ENCODE peak calls at places on chromosomes 3 and 15, in seven cellular contexts. One of them, this sample, is unnamed. For H3K4me1, the result is how much of the 10 kb centered on the place peaks cover.

GRCh38 chr3:194871143-194871863 is 185.6 kb downstream of the FAM43A start:
- DNase-seq in OCI-LY7: peak
- DNase-seq in K562: no peak
- DNase-seq in small intestine: peak
- DNase-seq in HCT116: peak
- DNase-seq in GM23338: peak
- DNase-seq in neuronal stem cell: no peak
- DNase-seq in this sample: no peak

GRCh38 chr15:47288794-47289193 is 428.5 kb upstream of the SEMA6D start:
- DNase-seq in OCI-LY7: no peak
- DNase-seq in K562: no peak
- DNase-seq in small intestine: no peak
- DNase-seq in HCT116: no peak
- DNase-seq in GM23338: no peak
- DNase-seq in neuronal stem cell: no peak
- DNase-seq in this sample: no peak

GRCh38 chr3:176848431-176849214 is 348.7 kb downstream of the TBL1XR1 start:
- DNase-seq in OCI-LY7: no peak
- DNase-seq in K562: no peak
- DNase-seq in small intestine: no peak
- DNase-seq in HCT116: no peak
- DNase-seq in GM23338: no peak
- DNase-seq in neuronal stem cell: no peak
- DNase-seq in this sample: no peak

GRCh38 chr3:82641701-82642100 is 880.3 kb upstream of the GBE1 start:
- DNase-seq in OCI-LY7: no peak
- DNase-seq in K562: no peak
- DNase-seq in small intestine: no peak
- DNase-seq in HCT116: no peak
- DNase-seq in GM23338: no peak
- DNase-seq in neuronal stem cell: no peak
- DNase-seq in this sample: no peak

GRCh38 chr3:102078864-102079808 is 229.8 kb downstream of the NFKBIZ start:
- DNase-seq in OCI-LY7: no peak
- DNase-seq in K562: no peak
- DNase-seq in small intestine: peak
- DNase-seq in HCT116: no peak
- DNase-seq in GM23338: peak
- DNase-seq in neuronal stem cell: no peak
- DNase-seq in this sample: no peak

GRCh38 chr3:13308406-13308805 is 111.7 kb downstream of the NUP210 start:
- DNase-seq in OCI-LY7: peak
- DNase-seq in K562: peak
- DNase-seq in small intestine: peak
- DNase-seq in HCT116: peak
- DNase-seq in GM23338: peak
- DNase-seq in neuronal stem cell: peak
- DNase-seq in this sample: no peak

GRCh38 chr3:79258479-79258878 is 509.3 kb downstream of the ROBO1 start:
- DNase-seq in OCI-LY7: no peak
- DNase-seq in K562: no peak
- DNase-seq in small intestine: no peak
- DNase-seq in HCT116: no peak
- DNase-seq in GM23338: no peak
- DNase-seq in neuronal stem cell: no peak
- DNase-seq in this sample: no peak

GRCh38 chr15:57932348-57932747 is 133.2 kb downstream of the ALDH1A2 start:
- DNase-seq in OCI-LY7: peak
- DNase-seq in K562: no peak
- DNase-seq in small intestine: no peak
- DNase-seq in HCT116: no peak
- DNase-seq in GM23338: peak
- DNase-seq in neuronal stem cell: no peak
- DNase-seq in this sample: no peak

GRCh38 chr3:153740109-153740508 is 381.1 kb upstream of the ARHGEF26 start:
- DNase-seq in OCI-LY7: no peak
- DNase-seq in K562: no peak
- DNase-seq in small intestine: peak
- DNase-seq in HCT116: no peak
- DNase-seq in GM23338: no peak
- DNase-seq in neuronal stem cell: no peak
- DNase-seq in this sample: no peak

GRCh38 chr3:73255609-73256029 is 194.2 kb downstream of the EBLN2 start:
- DNase-seq in OCI-LY7: no peak
- DNase-seq in K562: peak
- DNase-seq in small intestine: peak
- DNase-seq in HCT116: no peak
- DNase-seq in GM23338: no peak
- DNase-seq in neuronal stem cell: no peak
- DNase-seq in this sample: no peak

GRCh38 chr3:3772920-3773319 is 26.3 kb upstream of the LRRN1 start:
- DNase-seq in OCI-LY7: no peak
- DNase-seq in K562: no peak
- DNase-seq in small intestine: no peak
- DNase-seq in HCT116: no peak
- DNase-seq in GM23338: no peak
- DNase-seq in neuronal stem cell: no peak
- DNase-seq in this sample: no peak

GRCh38 chr15:69508659-69509058 is 56.0 kb downstream of the RPLP1 start:
- DNase-seq in OCI-LY7: no peak
- DNase-seq in K562: no peak
- DNase-seq in small intestine: no peak
- DNase-seq in HCT116: no peak
- DNase-seq in GM23338: no peak
- DNase-seq in neuronal stem cell: no peak
- DNase-seq in this sample: no peak

GRCh38 chr3:131216801-131217200 is 164.8 kb upstream of the NUDT16 start:
- DNase-seq in OCI-LY7: no peak
- DNase-seq in K562: peak
- DNase-seq in small intestine: peak
- DNase-seq in HCT116: peak
- DNase-seq in GM23338: peak
- DNase-seq in neuronal stem cell: no peak
- DNase-seq in this sample: no peak

GRCh38 chr15:29344474-29344873 is 74.9 kb upstream of the NSMCE3 start:
- DNase-seq in OCI-LY7: no peak
- DNase-seq in K562: no peak
- DNase-seq in small intestine: no peak
- DNase-seq in HCT116: no peak
- DNase-seq in GM23338: no peak
- DNase-seq in neuronal stem cell: no peak
- DNase-seq in this sample: no peak

GRCh38 chr3:144394052-144394451 is 422.4 kb downstream of the DIPK2A start:
- DNase-seq in OCI-LY7: no peak
- DNase-seq in K562: no peak
- DNase-seq in small intestine: no peak
- DNase-seq in HCT116: no peak
- DNase-seq in GM23338: no peak
- DNase-seq in neuronal stem cell: no peak
- DNase-seq in this sample: no peak
- H3K4me3 ChIP-seq in OCI-LY7: no peak
- H3K4me3 ChIP-seq in K562: no peak
- H3K4me3 ChIP-seq in small intestine: no peak
- H3K4me3 ChIP-seq in HCT116: no peak
- H3K4me3 ChIP-seq in GM23338: no peak
- H3K4me3 ChIP-seq in neuronal stem cell: no peak
- H3K4me3 ChIP-seq in this sample: no peak

DNA sequence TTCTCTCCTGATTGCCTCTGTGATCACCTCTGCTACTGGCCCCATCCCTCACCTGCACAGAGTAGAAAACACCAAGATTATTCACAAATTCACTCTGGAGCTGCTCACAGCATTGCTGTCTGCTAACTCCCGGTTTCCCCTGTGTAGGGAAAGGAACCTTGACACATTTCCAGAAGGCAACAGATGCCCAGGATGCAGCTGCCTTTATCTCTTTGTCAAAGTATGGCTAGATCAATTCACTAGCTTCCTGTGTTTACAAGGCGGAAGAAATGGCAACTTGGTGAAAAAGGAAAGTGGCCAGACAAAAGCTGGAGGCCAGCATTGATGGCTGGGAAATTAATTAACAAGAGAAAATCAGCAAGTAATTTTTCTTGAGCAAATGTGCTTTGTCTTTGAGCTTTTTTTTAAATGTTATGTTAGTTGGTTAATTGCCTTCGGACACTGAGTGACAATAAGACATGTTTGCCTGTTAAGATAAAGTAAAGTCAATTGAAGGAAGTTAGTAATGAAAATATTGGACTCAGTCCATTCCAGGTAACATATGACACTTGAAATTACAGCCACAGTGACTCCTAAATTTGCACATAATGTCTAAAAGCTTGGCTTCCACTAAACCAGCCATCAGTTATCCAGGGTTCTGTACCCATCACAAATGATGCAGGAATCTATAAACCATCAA is 394.6 kb upstream of the IL12A start:
- DNase-seq in OCI-LY7: no peak
- DNase-seq in K562: no peak
- DNase-seq in small intestine: no peak
- DNase-seq in HCT116: no peak
- DNase-seq in GM23338: no peak
- DNase-seq in neuronal stem cell: no peak
- DNase-seq in this sample: no peak
- H3K27ac ChIP-seq in OCI-LY7: no peak
- H3K27ac ChIP-seq in K562: no peak
- H3K27ac ChIP-seq in small intestine: no peak
- H3K27ac ChIP-seq in HCT116: no peak
- H3K27ac ChIP-seq in GM23338: no peak
- H3K27ac ChIP-seq in neuronal stem cell: no peak
- H3K27ac ChIP-seq in this sample: no peak

GRCh38 chr3:51391075-51391565 is at the start of gene RBM15B:
- DNase-seq in OCI-LY7: peak
- DNase-seq in K562: peak
- DNase-seq in small intestine: peak
- DNase-seq in HCT116: peak
- DNase-seq in GM23338: no peak
- DNase-seq in neuronal stem cell: peak
- DNase-seq in this sample: peak
- H3K4me1 ChIP-seq in OCI-LY7: half or more
- H3K4me1 ChIP-seq in K562: under half
- H3K4me1 ChIP-seq in small intestine: under half
- H3K4me1 ChIP-seq in HCT116: under half
- H3K4me1 ChIP-seq in GM23338: under half
- H3K4me1 ChIP-seq in neuronal stem cell: under half
- H3K4me1 ChIP-seq in this sample: half or more

GRCh38 chr15:87929835-87930234 is 326.7 kb downstream of the NTRK3 start:
- DNase-seq in OCI-LY7: no peak
- DNase-seq in K562: peak
- DNase-seq in small intestine: no peak
- DNase-seq in HCT116: no peak
- DNase-seq in GM23338: no peak
- DNase-seq in neuronal stem cell: no peak
- DNase-seq in this sample: no peak
- H3K4me3 ChIP-seq in OCI-LY7: no peak
- H3K4me3 ChIP-seq in K562: no peak
- H3K4me3 ChIP-seq in small intestine: no peak
- H3K4me3 ChIP-seq in HCT116: no peak
- H3K4me3 ChIP-seq in GM23338: no peak
- H3K4me3 ChIP-seq in neuronal stem cell: no peak
- H3K4me3 ChIP-seq in this sample: no peak

GRCh38 chr15:25675396-25675795 is 187.7 kb downstream of the ATP10A start:
- DNase-seq in OCI-LY7: no peak
- DNase-seq in K562: no peak
- DNase-seq in small intestine: no peak
- DNase-seq in HCT116: no peak
- DNase-seq in GM23338: no peak
- DNase-seq in neuronal stem cell: no peak
- DNase-seq in this sample: no peak

GRCh38 chr15:25676070-25676469 is 187.1 kb downstream of the ATP10A start:
- DNase-seq in OCI-LY7: no peak
- DNase-seq in K562: no peak
- DNase-seq in small intestine: no peak
- DNase-seq in HCT116: no peak
- DNase-seq in GM23338: no peak
- DNase-seq in neuronal stem cell: no peak
- DNase-seq in this sample: no peak

GRCh38 chr15:25673351-25673750 is 189.8 kb downstream of the ATP10A start:
- DNase-seq in OCI-LY7: no peak
- DNase-seq in K562: no peak
- DNase-seq in small intestine: no peak
- DNase-seq in HCT116: no peak
- DNase-seq in GM23338: no peak
- DNase-seq in neuronal stem cell: no peak
- DNase-seq in this sample: no peak

GRCh38 chr15:25674948-25675347 is 188.2 kb downstream of the ATP10A start:
- DNase-seq in OCI-LY7: no peak
- DNase-seq in K562: no peak
- DNase-seq in small intestine: no peak
- DNase-seq in HCT116: no peak
- DNase-seq in GM23338: no peak
- DNase-seq in neuronal stem cell: no peak
- DNase-seq in this sample: no peak

DNA sequence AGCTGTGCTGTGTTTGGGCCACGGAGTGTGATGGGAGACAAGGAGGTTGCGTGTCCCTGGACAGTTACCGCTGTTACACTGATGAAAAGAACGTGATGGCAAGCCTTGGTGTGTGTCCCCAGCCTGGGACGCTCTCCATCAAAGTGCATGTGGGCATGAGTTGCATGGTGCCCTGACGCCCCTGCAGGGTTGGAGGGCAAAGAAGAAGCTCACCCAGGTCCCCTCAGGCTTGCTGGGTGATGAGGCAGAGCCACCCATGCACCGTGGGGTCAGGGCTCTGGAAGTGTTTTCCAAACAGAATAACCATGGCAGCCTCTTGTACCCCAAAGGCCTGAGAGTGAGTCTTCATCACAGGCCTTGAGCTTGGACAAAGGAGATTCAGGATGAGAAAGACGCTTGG is 189.2 kb downstream of the ATP10A start:
- DNase-seq in OCI-LY7: no peak
- DNase-seq in K562: no peak
- DNase-seq in small intestine: no peak
- DNase-seq in HCT116: no peak
- DNase-seq in GM23338: no peak
- DNase-seq in neuronal stem cell: no peak
- DNase-seq in this sample: no peak
- H3K27ac ChIP-seq in OCI-LY7: no peak
- H3K27ac ChIP-seq in K562: no peak
- H3K27ac ChIP-seq in small intestine: no peak
- H3K27ac ChIP-seq in HCT116: no peak
- H3K27ac ChIP-seq in GM23338: no peak
- H3K27ac ChIP-seq in neuronal stem cell: no peak
- H3K27ac ChIP-seq in this sample: no peak